ENCODE peak calls at places on chromosomes 16 and 17, in eight cellular contexts. Z is CD8-positive, alpha-beta T cell; S is astrocyte of the cerebellum; W is PC-3; M is sigmoid colon; K is fibroblast of pulmonary artery; R is endodermal cell; C is foreskin fibroblast. P is an unnamed sample.

GRCh38 chr16:80938928-80939260 is 67.8 kb downstream of the CMC2 start:
- DNase-seq in Z (no peak), M (no peak), W (no peak), C (no peak), K (no peak), R (no peak), S (no peak), P (no peak)

GRCh38 chr17:72301887-72302286 is 181.1 kb downstream of the SOX9 start:
- DNase-seq in C (no peak), M (no peak), W (no peak), K (no peak), Z (no peak), S (no peak), R (no peak), P (no peak)

GRCh38 chr16:70778901-70779309 is 22.1 kb downstream of the VAC14 start:
- DNase-seq in W (peak; percentile 72), K (peak; percentile 88), Z (no peak), M (peak; percentile 85), R (peak; percentile 92), S (peak; percentile 66), C (peak; percentile 94), P (peak; percentile 73)

GRCh38 chr16:27735031-27735430 is 185.1 kb downstream of the KATNIP start:
- DNase-seq in M (no peak), W (no peak), K (no peak), R (no peak), S (no peak), C (no peak), Z (no peak), P (no peak)

GRCh38 chr17:40563371-40564052 is 1.8 kb downstream of the CCR7 start:
- DNase-seq in R (peak; percentile 43), W (no peak), M (no peak), C (no peak), Z (no peak), K (no peak), S (no peak), P (no peak)

GRCh38 chr17:65698381-65699061 is 137.1 kb upstream of the AXIN2 start:
- DNase-seq in S (peak; percentile 59), R (peak; percentile 71), M (no peak), C (peak; percentile 37), Z (no peak), K (peak; percentile 82), W (no peak), P (no peak)

GRCh38 chr17:61832463-61832862 is 30.9 kb downstream of the BRIP1 start:
- DNase-seq in M (no peak), K (no peak), R (no peak), Z (no peak), C (no peak), S (no peak), W (no peak), P (no peak)

GRCh38 chr17:74776990-74777389 is 845 bp upstream of the NAT9 start:
- DNase-seq in W (no peak), R (peak; percentile 70), K (no peak), M (no peak), Z (no peak), C (no peak), S (no peak), P (no peak)

GRCh38 chr16:23934610-23935009 is 98.8 kb downstream of the PRKCB start:
- DNase-seq in Z (no peak), S (no peak), C (no peak), M (no peak), W (no peak), K (no peak), R (no peak), P (no peak)

GRCh38 chr17:15288859-15289258 is 23.7 kb upstream of the PMP22 start:
- DNase-seq in Z (no peak), M (no peak), C (no peak), W (no peak), S (no peak), K (no peak), R (no peak), P (no peak)

GRCh38 chr17:15289285-15290185 is 24.4 kb upstream of the PMP22 start:
- DNase-seq in S (no peak), Z (no peak), M (no peak), W (peak; percentile 95), K (peak; percentile 57), C (peak; percentile 52), R (no peak), P (peak; percentile 92)

GRCh38 chr17:15285466-15285865 is 20.3 kb upstream of the PMP22 start:
- DNase-seq in W (no peak), K (no peak), M (no peak), C (no peak), S (no peak), R (peak; percentile 31), Z (no peak), P (no peak)

GRCh38 chr17:15290186-15290536 is 25.0 kb upstream of the PMP22 start:
- DNase-seq in K (no peak), R (no peak), C (no peak), S (no peak), Z (no peak), W (no peak), M (no peak), P (no peak)

DNA sequence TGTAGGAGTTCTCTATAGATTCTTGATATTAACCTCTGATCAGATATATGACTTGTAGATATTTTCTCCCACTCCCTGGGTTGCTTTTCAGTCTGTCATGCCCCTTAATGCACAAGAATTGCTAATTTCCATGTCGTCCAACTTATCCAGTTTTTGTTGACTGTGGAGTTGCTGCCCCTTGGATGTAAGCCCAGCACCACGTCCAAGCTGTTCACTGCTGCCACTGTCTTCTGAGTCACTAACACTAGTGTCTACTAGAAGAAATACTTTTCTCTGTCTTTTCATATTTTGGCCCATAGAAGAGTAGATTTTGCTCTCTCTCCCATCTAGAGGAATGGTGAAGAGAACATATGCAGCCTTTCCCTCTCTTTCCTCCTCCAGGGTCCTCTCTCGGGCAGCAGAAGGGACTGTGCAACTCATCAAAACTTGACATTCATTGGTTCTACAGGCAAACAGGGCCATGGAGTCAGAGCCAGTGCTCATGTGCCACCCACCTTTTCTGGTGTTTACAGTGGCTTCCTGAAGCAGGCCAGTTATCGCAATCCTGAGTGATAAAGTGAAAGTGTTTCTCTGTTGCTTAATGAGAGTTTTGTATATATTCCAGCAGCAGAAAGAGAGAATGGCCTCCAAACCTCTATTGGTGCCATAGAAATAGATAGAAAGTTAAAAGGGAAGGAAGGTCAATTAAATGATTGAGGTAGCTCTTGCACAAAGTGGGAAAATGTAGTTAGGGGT is 22.6 kb upstream of the PMP22 start:
- DNase-seq in W (no peak), C (peak; percentile 42), K (no peak), S (no peak), Z (no peak), M (peak; percentile 81), R (peak; percentile 8), P (no peak)
- H3K4me3 ChIP-seq in W (no peak overlapping the region), C (no peak overlapping the region), K (no peak overlapping the region), S (no peak overlapping the region), Z (no peak overlapping the region), M (no peak overlapping the region), R (no peak overlapping the region), P (no peak overlapping the region)

GRCh38 chr16:2152695-2153506 is 2.7 kb upstream of the TRAF7 start:
- DNase-seq in M (no peak), W (peak; percentile 31), C (peak; percentile 51), S (no peak), R (peak; percentile 67), K (no peak), Z (no peak), P (no peak)
- TF ChIP-seq CTCF in M (no peak), W (no peak), C (no peak), S (no peak), R (no peak), K (no peak), Z (no peak), P (no peak)

DNA sequence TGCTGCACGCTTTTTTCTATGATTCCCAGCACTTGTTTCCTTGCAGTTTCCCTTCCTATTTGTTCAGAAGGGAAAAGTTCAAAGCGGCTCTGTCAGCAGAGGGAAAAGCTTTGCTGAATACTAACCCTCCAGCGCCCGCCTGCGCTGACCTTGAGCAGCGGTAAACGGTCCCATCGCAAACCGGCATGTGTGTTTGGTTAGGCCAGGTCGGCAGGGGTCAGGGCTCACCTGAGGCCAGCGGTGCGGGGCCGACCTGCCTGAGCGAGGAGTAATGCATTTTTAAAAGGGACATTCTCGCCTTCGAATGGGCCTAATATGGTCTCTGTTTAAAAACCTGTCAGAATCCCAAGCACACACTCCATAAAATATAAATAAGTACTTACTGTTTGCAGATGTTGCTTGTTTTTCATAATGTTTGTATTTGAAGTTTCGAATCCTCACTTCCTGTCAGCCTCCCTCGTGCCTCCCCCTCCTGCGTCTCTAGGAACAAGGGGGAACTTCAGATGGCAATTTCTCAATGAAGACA is 110.1 kb downstream of the IRX3 start:
- DNase-seq in W (no peak), S (no peak), C (peak; percentile 49), Z (no peak), M (no peak), R (peak; percentile 85), K (no peak), P (no peak)
- H3K4me3 ChIP-seq in W (no peak overlapping the region), S (no peak overlapping the region), C (peak overlapping the region; percentile 29), Z (no peak overlapping the region), M (no peak overlapping the region), R (no peak overlapping the region), K (no peak overlapping the region), P (no peak overlapping the region)

GRCh38 chr17:64202683-64203430 is 60.2 kb downstream of the TEX2 start:
- DNase-seq in K (peak; percentile 56), R (no peak), W (peak; percentile 86), S (peak; percentile 48), C (peak; percentile 77), M (no peak), Z (no peak), P (no peak)
- TF ChIP-seq CTCF in K (no peak), R (no peak), W (peak; percentile 19), S (no peak), C (no peak), M (no peak), Z (no peak), P (peak; percentile 13)

GRCh38 chr17:64687376-64687775 is 25.3 kb upstream of the SMURF2 start:
- DNase-seq in S (no peak), W (no peak), C (no peak), R (no peak), K (no peak), Z (no peak), M (no peak), P (no peak)

GRCh38 chr17:64685705-64686104 is 23.6 kb upstream of the SMURF2 start:
- DNase-seq in R (no peak), Z (no peak), W (peak; percentile 1), S (no peak), M (no peak), C (no peak), K (no peak), P (no peak)

GRCh38 chr17:64686705-64687104 is 24.6 kb upstream of the SMURF2 start:
- DNase-seq in W (peak; percentile 92), C (peak; percentile 47), M (no peak), R (no peak), Z (no peak), K (no peak), S (no peak), P (no peak)

GRCh38 chr17:64682261-64683181 is 20.4 kb upstream of the SMURF2 start:
- DNase-seq in K (peak; percentile 31), S (no peak), W (peak; percentile 83), Z (no peak), R (no peak), C (peak; percentile 72), M (no peak), P (peak; percentile 44)

DNA sequence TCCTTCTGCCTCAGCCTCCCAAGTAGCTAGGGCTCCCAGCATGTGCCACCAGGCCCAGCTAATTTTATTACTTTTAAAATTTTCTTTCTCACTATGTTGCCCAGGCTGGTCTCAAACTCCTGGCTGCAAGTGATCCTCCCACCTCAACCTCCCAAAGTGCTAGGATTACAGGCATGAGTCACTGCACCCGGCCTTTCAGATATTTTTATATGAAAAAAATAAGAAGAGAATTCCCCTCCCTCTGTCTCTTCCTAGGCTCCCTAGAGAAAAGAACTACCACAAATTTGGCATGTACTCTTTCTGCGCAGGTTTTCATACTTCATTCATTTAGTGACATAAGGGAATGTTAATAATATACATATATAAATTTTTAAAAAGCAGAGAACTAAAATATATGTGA is 21.7 kb upstream of the SMURF2 start:
- DNase-seq in K (peak; percentile 31), C (peak; percentile 48), M (no peak), R (no peak), W (peak; percentile 59), S (no peak), Z (no peak), P (no peak)
- H3K4me3 ChIP-seq in K (no peak overlapping the region), C (no peak overlapping the region), M (no peak overlapping the region), R (no peak overlapping the region), W (no peak overlapping the region), S (no peak overlapping the region), Z (no peak overlapping the region), P (no peak overlapping the region)

P was measured in AG09309.